ENCODE peak calls at places on chromosomes 6 and 20, in eight cellular contexts. X, A, N, K, G, Q, O and J are unnamed samples. For H3K9me3, the result is how much of the 10 kb centered on the place peaks cover.

GRCh38 chr6:113719056-113719455 is 138.1 kb upstream of the MARCKS start:
- DNase-seq in X (no peak), A (no peak), N (no peak), K (no peak), G (no peak), Q (no peak), O (no peak), J (no peak)

GRCh38 chr6:19866900-19867627 is 29.9 kb downstream of the ID4 start:
- DNase-seq in X (no peak), A (no peak), N (no peak), K (no peak), G (no peak), Q (no peak), O (no peak), J (no peak)

GRCh38 chr6:15598273-15598778 is 64.5 kb downstream of the DTNBP1 start:
- DNase-seq in X (no peak), A (no peak), N (no peak), K (no peak), G (no peak), Q (no peak), O (no peak), J (no peak)

GRCh38 chr6:108541843-108542795 is 18.6 kb upstream of the FOXO3 start:
- DNase-seq in X (peak), A (peak), N (peak), K (no peak), G (peak), Q (peak), O (peak), J (peak)

GRCh38 chr20:61263084-61263695 is 11.1 kb downstream of the CDH4 start:
- DNase-seq in X (no peak), A (no peak), N (peak), K (no peak), G (no peak), Q (no peak), O (peak), J (peak)

GRCh38 chr6:161138545-161139303 is 135.1 kb downstream of the AGPAT4 start:
- DNase-seq in X (no peak), A (no peak), N (no peak), K (no peak), G (no peak), Q (no peak), O (no peak), J (no peak)

GRCh38 chr20:1813101-1813529 is 82.1 kb upstream of the SIRPA start:
- DNase-seq in X (no peak), A (no peak), N (no peak), K (no peak), G (peak), Q (peak), O (peak), J (no peak)

GRCh38 chr6:36054965-36055364 is 27.4 kb downstream of the MAPK14 start:
- DNase-seq in X (no peak), A (no peak), N (no peak), K (no peak), G (no peak), Q (no peak), O (no peak), J (no peak)

GRCh38 chr20:10790013-10790412 is 116.2 kb upstream of the JAG1 start:
- DNase-seq in X (no peak), A (no peak), N (no peak), K (no peak), G (no peak), Q (no peak), O (no peak), J (no peak)

GRCh38 chr20:42955713-42956112 is 234.0 kb downstream of the PTPRT start:
- DNase-seq in X (no peak), A (no peak), N (no peak), K (no peak), G (no peak), Q (no peak), O (no peak), J (no peak)

GRCh38 chr6:97462031-97462430 is 179.0 kb upstream of the MMS22L start:
- DNase-seq in X (no peak), A (no peak), N (no peak), K (no peak), G (no peak), Q (no peak), O (no peak), J (no peak)

GRCh38 chr6:97113170-97113569 is 169.8 kb downstream of the MMS22L start:
- DNase-seq in X (no peak), A (no peak), N (no peak), K (no peak), G (no peak), Q (no peak), O (no peak), J (no peak)

GRCh38 chr20:3405696-3406358 is 1.6 kb downstream of the DNAAF9 start:
- DNase-seq in X (no peak), A (no peak), N (no peak), K (no peak), G (no peak), Q (no peak), O (no peak), J (no peak)

GRCh38 chr6:130625825-130626500 is 201.2 kb upstream of the SMLR1 start:
- DNase-seq in X (no peak), A (no peak), N (no peak), K (no peak), G (no peak), Q (no peak), O (no peak), J (no peak)

GRCh38 chr6:28651161-28651560 is 125.5 kb downstream of the GPX5 start:
- DNase-seq in X (no peak), A (no peak), N (no peak), K (no peak), G (no peak), Q (no peak), O (no peak), J (no peak)

GRCh38 chr6:107107791-107108190 is 7.5 kb downstream of the BEND3 start:
- DNase-seq in X (no peak), A (no peak), N (no peak), K (no peak), G (no peak), Q (no peak), O (no peak), J (no peak)

GRCh38 chr20:48631114-48632016 is 196.4 kb downstream of the PREX1 start:
- DNase-seq in X (no peak), A (no peak), N (no peak), K (no peak), G (peak), Q (no peak), O (no peak), J (no peak)

GRCh38 chr6:31794866-31795615 is 511 bp downstream of the VARS1 start:
- DNase-seq in X (no peak), A (peak), N (no peak), K (no peak), G (peak), Q (no peak), O (no peak), J (no peak)

GRCh38 chr6:16244869-16245451 is 6.6 kb downstream of the GMPR start:
- DNase-seq in X (no peak), A (no peak), N (no peak), K (no peak), G (no peak), Q (no peak), O (no peak), J (no peak)

GRCh38 chr20:36097331-36097730 is 57.2 kb upstream of the EPB41L1 start:
- DNase-seq in X (no peak), A (no peak), N (no peak), K (no peak), G (no peak), Q (no peak), O (no peak), J (no peak)

GRCh38 chr20:34710861-34711574 is 6.9 kb downstream of the TP53INP2 start:
- DNase-seq in X (no peak), A (no peak), N (no peak), K (no peak), G (no peak), Q (no peak), O (no peak), J (no peak)

GRCh38 chr6:38509713-38510112 is 130.0 kb downstream of the BTBD9 start:
- DNase-seq in X (no peak), A (no peak), N (no peak), K (no peak), G (no peak), Q (no peak), O (no peak), J (no peak)

GRCh38 chr6:100663219-100663863 is 198.6 kb upstream of the SIM1 start:
- DNase-seq in X (no peak), A (no peak), N (no peak), K (no peak), G (no peak), Q (no peak), O (no peak), J (no peak)

GRCh38 chr6:93343476-93343875 is 75.9 kb downstream of the EPHA7 start:
- DNase-seq in X (no peak), A (no peak), N (no peak), K (no peak), G (no peak), Q (no peak), O (no peak), J (no peak)

GRCh38 chr6:63690210-63690609 is 54.6 kb downstream of the PHF3 start:
- DNase-seq in X (no peak), A (no peak), N (no peak), K (no peak), G (no peak), Q (no peak), O (no peak), J (no peak)

GRCh38 chr20:61440548-61441055 is 188.5 kb downstream of the CDH4 start:
- DNase-seq in X (no peak), A (no peak), N (no peak), K (no peak), G (no peak), Q (no peak), O (no peak), J (no peak)

DNA sequence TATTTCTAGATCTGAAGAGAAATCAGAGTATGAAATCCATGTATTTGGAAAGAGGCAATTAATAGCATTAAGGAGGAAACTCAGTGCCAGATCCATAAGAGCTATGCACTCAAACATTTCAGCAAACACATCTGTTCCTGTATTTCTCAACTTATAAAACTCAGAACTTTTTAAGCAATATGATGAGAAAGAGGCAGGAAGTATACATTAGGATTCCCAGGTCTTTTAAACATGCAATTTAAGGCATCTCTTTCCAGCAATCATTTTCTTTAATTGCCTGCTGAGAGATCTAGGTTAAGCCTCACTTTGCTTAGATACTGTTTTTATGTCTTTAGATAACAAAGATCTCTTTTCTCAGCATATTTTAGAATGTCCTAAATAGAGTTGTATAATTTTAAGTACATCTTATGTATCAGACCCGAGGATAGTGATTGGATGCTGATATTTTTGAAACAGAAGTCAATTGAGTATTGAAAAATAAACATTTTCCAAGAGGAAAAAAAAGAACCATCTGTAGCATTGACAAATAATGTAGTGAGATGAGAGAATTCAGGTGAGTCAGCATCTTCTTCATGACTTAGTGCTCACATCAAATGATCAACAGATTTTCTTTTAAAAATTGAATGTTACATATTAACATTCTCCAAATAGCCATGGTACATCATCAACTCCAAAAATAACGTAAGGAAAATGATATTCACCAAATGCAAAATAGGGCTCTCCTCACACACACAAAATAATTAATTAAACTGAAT is 461.4 kb upstream of the NOX3 start:
- DNase-seq in X (no peak), A (no peak), N (no peak), K (no peak), G (no peak), Q (no peak), O (no peak), J (no peak)
- H3K27ac ChIP-seq in X (no peak), A (no peak), N (no peak), K (no peak), G (no peak), Q (no peak), O (no peak), J (no peak)

GRCh38 chr20:55918471-55918870 is 86.8 kb downstream of the CBLN4 start:
- DNase-seq in X (no peak), A (no peak), N (no peak), K (no peak), G (no peak), Q (no peak), O (no peak), J (no peak)
- H3K9me3 ChIP-seq in X (under half), A (under half), N (under half), K (under half), G (under half), Q (under half), O (under half), J (under half)

GRCh38 chr20:47576516-47577033 is 74.9 kb downstream of the NCOA3 start:
- DNase-seq in X (no peak), A (peak), N (no peak), K (no peak), G (peak), Q (peak), O (peak), J (no peak)
- H3K27ac ChIP-seq in X (no peak), A (peak), N (no peak), K (peak), G (peak), Q (peak), O (peak), J (no peak)

GRCh38 chr6:159301277-159301676 is 132.1 kb downstream of the FNDC1 start:
- DNase-seq in X (no peak), A (no peak), N (no peak), K (no peak), G (no peak), Q (no peak), O (no peak), J (no peak)
- H3K9me3 ChIP-seq in X (under half), A (under half), N (under half), K (under half), G (under half), Q (under half), O (under half), J (under half)

GRCh38 chr6:65531545-65531944 is 175.5 kb downstream of the EYS start:
- DNase-seq in X (no peak), A (no peak), N (no peak), K (no peak), G (no peak), Q (no peak), O (no peak), J (no peak)
- H3K27ac ChIP-seq in X (no peak), A (no peak), N (no peak), K (no peak), G (no peak), Q (no peak), O (no peak), J (no peak)